ENCODE peak calls at places on chromosomes 13 and 19, in eight cellular contexts. One of them, this sample, is unnamed. For H3K9me3 and H3K36me3, the result is how much of the 10 kb centered on the place peaks cover.

GRCh38 chr13:21557995-21558394 is 46.0 kb downstream of the MICU2 start:
- DNase-seq in heart left ventricle: no peak
- DNase-seq in psoas muscle: no peak
- DNase-seq in SK-N-SH: peak
- DNase-seq in tibial nerve: no peak
- DNase-seq in suprapubic skin: no peak
- DNase-seq in GM23248: peak
- DNase-seq in stomach: no peak
- DNase-seq in this sample: no peak

GRCh38 chr19:35746556-35746955 is 1.1 kb downstream of the PSENEN start:
- DNase-seq in heart left ventricle: no peak
- DNase-seq in psoas muscle: no peak
- DNase-seq in SK-N-SH: no peak
- DNase-seq in tibial nerve: no peak
- DNase-seq in suprapubic skin: no peak
- DNase-seq in GM23248: no peak
- DNase-seq in stomach: no peak
- DNase-seq in this sample: no peak

GRCh38 chr19:47209323-47210179 is 21.4 kb downstream of the BBC3 start:
- DNase-seq in heart left ventricle: peak
- DNase-seq in psoas muscle: no peak
- DNase-seq in SK-N-SH: no peak
- DNase-seq in tibial nerve: no peak
- DNase-seq in suprapubic skin: no peak
- DNase-seq in GM23248: no peak
- DNase-seq in stomach: no peak
- DNase-seq in this sample: no peak

GRCh38 chr13:112218416-112218815 is 151.5 kb downstream of the SOX1 start:
- DNase-seq in heart left ventricle: no peak
- DNase-seq in psoas muscle: no peak
- DNase-seq in SK-N-SH: no peak
- DNase-seq in tibial nerve: no peak
- DNase-seq in suprapubic skin: no peak
- DNase-seq in GM23248: no peak
- DNase-seq in stomach: no peak
- DNase-seq in this sample: no peak

GRCh38 chr19:44627631-44628030 is 14.3 kb downstream of the IGSF23 start:
- DNase-seq in heart left ventricle: no peak
- DNase-seq in psoas muscle: no peak
- DNase-seq in SK-N-SH: no peak
- DNase-seq in tibial nerve: no peak
- DNase-seq in suprapubic skin: no peak
- DNase-seq in GM23248: no peak
- DNase-seq in stomach: no peak
- DNase-seq in this sample: no peak

GRCh38 chr13:113991191-113991669 is 17.4 kb upstream of the C13orf46 start:
- DNase-seq in heart left ventricle: peak
- DNase-seq in psoas muscle: peak
- DNase-seq in SK-N-SH: peak
- DNase-seq in tibial nerve: no peak
- DNase-seq in suprapubic skin: peak
- DNase-seq in GM23248: no peak
- DNase-seq in stomach: no peak
- DNase-seq in this sample: no peak

GRCh38 chr13:110677731-110678545 is 28.0 kb downstream of the CARS2 start:
- DNase-seq in heart left ventricle: no peak
- DNase-seq in psoas muscle: no peak
- DNase-seq in SK-N-SH: no peak
- DNase-seq in tibial nerve: no peak
- DNase-seq in suprapubic skin: no peak
- DNase-seq in GM23248: no peak
- DNase-seq in stomach: no peak
- DNase-seq in this sample: no peak

GRCh38 chr13:71018544-71018943 is 848.5 kb downstream of the DACH1 start:
- DNase-seq in heart left ventricle: no peak
- DNase-seq in psoas muscle: no peak
- DNase-seq in SK-N-SH: no peak
- DNase-seq in tibial nerve: no peak
- DNase-seq in suprapubic skin: no peak
- DNase-seq in GM23248: no peak
- DNase-seq in stomach: no peak
- DNase-seq in this sample: no peak

GRCh38 chr13:79295906-79296564 is 110.0 kb downstream of the RBM26 start:
- DNase-seq in heart left ventricle: no peak
- DNase-seq in psoas muscle: no peak
- DNase-seq in SK-N-SH: no peak
- DNase-seq in tibial nerve: no peak
- DNase-seq in suprapubic skin: no peak
- DNase-seq in GM23248: peak
- DNase-seq in stomach: peak
- DNase-seq in this sample: no peak

GRCh38 chr13:33353210-33353609 is 67.7 kb upstream of the STARD13 start:
- DNase-seq in heart left ventricle: peak
- DNase-seq in psoas muscle: peak
- DNase-seq in SK-N-SH: no peak
- DNase-seq in tibial nerve: peak
- DNase-seq in suprapubic skin: peak
- DNase-seq in GM23248: no peak
- DNase-seq in stomach: no peak
- DNase-seq in this sample: peak

GRCh38 chr13:50650936-50651638 is 192.4 kb downstream of the DLEU7 start:
- DNase-seq in heart left ventricle: no peak
- DNase-seq in psoas muscle: no peak
- DNase-seq in SK-N-SH: no peak
- DNase-seq in tibial nerve: no peak
- DNase-seq in suprapubic skin: no peak
- DNase-seq in GM23248: peak
- DNase-seq in stomach: no peak
- DNase-seq in this sample: no peak

GRCh38 chr19:45863840-45864628 is at the start of gene FOXA3:
- DNase-seq in heart left ventricle: peak
- DNase-seq in psoas muscle: peak
- DNase-seq in SK-N-SH: peak
- DNase-seq in tibial nerve: no peak
- DNase-seq in suprapubic skin: no peak
- DNase-seq in GM23248: peak
- DNase-seq in stomach: peak
- DNase-seq in this sample: peak

GRCh38 chr13:77565635-77566034 is 30.1 kb downstream of the SCEL start:
- DNase-seq in heart left ventricle: no peak
- DNase-seq in psoas muscle: no peak
- DNase-seq in SK-N-SH: peak
- DNase-seq in tibial nerve: no peak
- DNase-seq in suprapubic skin: no peak
- DNase-seq in GM23248: peak
- DNase-seq in stomach: no peak
- DNase-seq in this sample: no peak

GRCh38 chr13:79445968-79446645 is 34.8 kb upstream of the NDFIP2 start:
- DNase-seq in heart left ventricle: no peak
- DNase-seq in psoas muscle: no peak
- DNase-seq in SK-N-SH: no peak
- DNase-seq in tibial nerve: no peak
- DNase-seq in suprapubic skin: no peak
- DNase-seq in GM23248: no peak
- DNase-seq in stomach: no peak
- DNase-seq in this sample: no peak

GRCh38 chr19:7988307-7988706 is 17.1 kb downstream of the ELAVL1 start:
- DNase-seq in heart left ventricle: no peak
- DNase-seq in psoas muscle: no peak
- DNase-seq in SK-N-SH: no peak
- DNase-seq in tibial nerve: no peak
- DNase-seq in suprapubic skin: no peak
- DNase-seq in GM23248: peak
- DNase-seq in stomach: no peak
- DNase-seq in this sample: no peak

GRCh38 chr19:45587873-45588272 is 3.3 kb upstream of the OPA3 start:
- DNase-seq in heart left ventricle: no peak
- DNase-seq in psoas muscle: no peak
- DNase-seq in SK-N-SH: no peak
- DNase-seq in tibial nerve: no peak
- DNase-seq in suprapubic skin: no peak
- DNase-seq in GM23248: peak
- DNase-seq in stomach: no peak
- DNase-seq in this sample: no peak

GRCh38 chr19:14639536-14640277 is 34.9 kb downstream of the ADGRE3 start:
- DNase-seq in heart left ventricle: no peak
- DNase-seq in psoas muscle: no peak
- DNase-seq in SK-N-SH: no peak
- DNase-seq in tibial nerve: no peak
- DNase-seq in suprapubic skin: no peak
- DNase-seq in GM23248: no peak
- DNase-seq in stomach: no peak
- DNase-seq in this sample: no peak

GRCh38 chr13:69681722-69682121 is 425.9 kb upstream of the ATXN8OS start:
- DNase-seq in heart left ventricle: no peak
- DNase-seq in psoas muscle: no peak
- DNase-seq in SK-N-SH: no peak
- DNase-seq in tibial nerve: no peak
- DNase-seq in suprapubic skin: no peak
- DNase-seq in GM23248: no peak
- DNase-seq in stomach: no peak
- DNase-seq in this sample: no peak

GRCh38 chr13:94061316-94061715 is 418.2 kb downstream of the DCT start:
- DNase-seq in heart left ventricle: no peak
- DNase-seq in psoas muscle: no peak
- DNase-seq in SK-N-SH: no peak
- DNase-seq in tibial nerve: no peak
- DNase-seq in suprapubic skin: no peak
- DNase-seq in GM23248: peak
- DNase-seq in stomach: no peak
- DNase-seq in this sample: no peak

GRCh38 chr13:97574926-97575325 is 141.0 kb downstream of the RAP2A start:
- DNase-seq in heart left ventricle: no peak
- DNase-seq in psoas muscle: no peak
- DNase-seq in SK-N-SH: no peak
- DNase-seq in tibial nerve: no peak
- DNase-seq in suprapubic skin: no peak
- DNase-seq in GM23248: peak
- DNase-seq in stomach: no peak
- DNase-seq in this sample: peak

GRCh38 chr13:34733720-34734119 is 208.3 kb upstream of the NBEA start:
- DNase-seq in heart left ventricle: no peak
- DNase-seq in psoas muscle: no peak
- DNase-seq in SK-N-SH: no peak
- DNase-seq in tibial nerve: no peak
- DNase-seq in suprapubic skin: no peak
- DNase-seq in GM23248: peak
- DNase-seq in stomach: no peak
- DNase-seq in this sample: no peak

GRCh38 chr19:3782903-3783302 is 3.3 kb downstream of the MATK start:
- DNase-seq in heart left ventricle: no peak
- DNase-seq in psoas muscle: no peak
- DNase-seq in SK-N-SH: no peak
- DNase-seq in tibial nerve: no peak
- DNase-seq in suprapubic skin: no peak
- DNase-seq in GM23248: no peak
- DNase-seq in stomach: no peak
- DNase-seq in this sample: no peak

DNA sequence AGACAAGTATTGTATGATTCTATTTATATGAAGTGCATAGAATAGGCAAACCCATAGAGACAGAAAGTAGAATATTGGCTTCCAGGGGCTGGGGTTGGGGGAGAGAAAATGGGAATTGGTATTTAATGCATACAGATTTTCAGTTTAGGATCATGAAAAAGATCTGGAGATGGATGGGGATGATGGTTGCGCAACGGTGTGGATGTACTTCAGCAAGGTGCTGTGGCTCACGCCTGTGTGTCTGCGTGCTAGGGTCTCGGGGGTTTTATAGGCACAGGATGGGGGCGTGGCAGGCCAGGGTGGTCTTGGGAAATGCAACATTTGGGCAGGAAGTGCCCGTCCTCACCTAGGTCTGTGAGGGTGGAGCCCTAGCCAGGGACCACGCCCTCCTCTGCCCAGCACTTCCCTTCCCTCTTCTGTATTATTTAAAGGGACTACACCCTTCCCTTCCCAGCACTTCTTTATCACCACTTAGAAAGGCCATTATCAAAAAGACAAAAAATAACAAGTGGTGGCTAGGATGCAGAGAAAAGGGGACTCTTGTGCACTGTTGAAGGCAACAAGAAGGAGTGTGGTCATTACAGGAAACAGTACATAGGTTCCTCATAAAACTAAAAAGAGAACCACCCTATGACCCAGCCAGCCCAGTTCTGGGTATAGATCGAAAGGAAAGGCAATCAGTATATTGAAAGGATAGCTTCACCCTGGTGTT is 29.0 kb downstream of the LILRB4 start:
- DNase-seq in heart left ventricle: no peak
- DNase-seq in psoas muscle: no peak
- DNase-seq in SK-N-SH: no peak
- DNase-seq in tibial nerve: no peak
- DNase-seq in suprapubic skin: no peak
- DNase-seq in GM23248: no peak
- DNase-seq in stomach: no peak
- DNase-seq in this sample: no peak
- H3K9me3 ChIP-seq in heart left ventricle: under half
- H3K9me3 ChIP-seq in psoas muscle: under half
- H3K9me3 ChIP-seq in SK-N-SH: under half
- H3K9me3 ChIP-seq in tibial nerve: under half
- H3K9me3 ChIP-seq in suprapubic skin: under half
- H3K9me3 ChIP-seq in GM23248: under half
- H3K9me3 ChIP-seq in stomach: under half
- H3K9me3 ChIP-seq in this sample: under half

GRCh38 chr13:28464861-28465260 is 30.1 kb downstream of the FLT1 start:
- DNase-seq in heart left ventricle: no peak
- DNase-seq in psoas muscle: no peak
- DNase-seq in SK-N-SH: no peak
- DNase-seq in tibial nerve: no peak
- DNase-seq in suprapubic skin: no peak
- DNase-seq in GM23248: no peak
- DNase-seq in stomach: no peak
- DNase-seq in this sample: no peak
- H3K36me3 ChIP-seq in heart left ventricle: half or more
- H3K36me3 ChIP-seq in psoas muscle: under half
- H3K36me3 ChIP-seq in SK-N-SH: under half
- H3K36me3 ChIP-seq in tibial nerve: under half
- H3K36me3 ChIP-seq in suprapubic skin: under half
- H3K36me3 ChIP-seq in GM23248: under half
- H3K36me3 ChIP-seq in stomach: under half
- H3K36me3 ChIP-seq in this sample: under half

GRCh38 chr19:16886305-16886880 is 2.4 kb upstream of the F2RL3 start:
- DNase-seq in heart left ventricle: peak
- DNase-seq in psoas muscle: peak
- DNase-seq in SK-N-SH: no peak
- DNase-seq in tibial nerve: no peak
- DNase-seq in suprapubic skin: peak
- DNase-seq in GM23248: peak
- DNase-seq in stomach: no peak
- DNase-seq in this sample: no peak
- H3K4me3 ChIP-seq in heart left ventricle: no peak
- H3K4me3 ChIP-seq in psoas muscle: no peak
- H3K4me3 ChIP-seq in SK-N-SH: no peak
- H3K4me3 ChIP-seq in tibial nerve: no peak
- H3K4me3 ChIP-seq in suprapubic skin: no peak
- H3K4me3 ChIP-seq in GM23248: no peak
- H3K4me3 ChIP-seq in stomach: no peak
- H3K4me3 ChIP-seq in this sample: no peak

DNA sequence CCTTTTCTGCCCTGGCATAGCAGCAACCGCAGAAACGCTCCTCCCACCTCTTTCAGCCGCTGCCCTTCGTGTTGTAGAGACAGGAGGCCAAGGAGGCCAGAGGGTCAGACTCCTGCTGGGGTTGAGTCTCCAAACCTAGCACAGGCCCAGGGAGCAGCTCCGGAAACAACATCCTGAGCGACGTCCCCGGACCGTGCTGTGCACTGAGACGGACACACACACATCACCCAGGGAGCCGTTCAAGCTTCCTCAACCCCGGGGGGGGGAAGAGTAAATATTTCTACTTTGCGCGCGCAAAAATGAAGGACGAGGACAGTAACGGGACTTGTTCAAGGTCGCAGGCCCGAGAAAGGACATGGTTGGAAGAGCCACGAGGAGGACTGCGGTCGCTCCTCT is 657 bp downstream of the ZNF550 start:
- DNase-seq in heart left ventricle: peak
- DNase-seq in psoas muscle: no peak
- DNase-seq in SK-N-SH: peak
- DNase-seq in tibial nerve: no peak
- DNase-seq in suprapubic skin: no peak
- DNase-seq in GM23248: peak
- DNase-seq in stomach: no peak
- DNase-seq in this sample: peak
- H3K9me3 ChIP-seq in heart left ventricle: under half
- H3K9me3 ChIP-seq in psoas muscle: under half
- H3K9me3 ChIP-seq in SK-N-SH: under half
- H3K9me3 ChIP-seq in tibial nerve: under half
- H3K9me3 ChIP-seq in suprapubic skin: under half
- H3K9me3 ChIP-seq in GM23248: under half
- H3K9me3 ChIP-seq in stomach: half or more
- H3K9me3 ChIP-seq in this sample: under half

This sample was measured in colonic mucosa.